ENCODE peak calls at places on chromosomes 1 and 21, in eight cellular contexts. Z is CD4-positive, alpha-beta T cell; C is foreskin keratinocyte; Q is uterus; E is fibroblast of lung; T is AG04450; O is H9; A is endothelial cell of umbilical vein. S is an unnamed sample. For H3K27me3, the result is how much of the 10 kb centered on the place peaks cover.

GRCh38 chr1:93669369-93669768 is 12.3 kb downstream of the BCAR3 start:
- DNase-seq in Z (no peak), C (no peak), Q (no peak), E (no peak), T (no peak), O (no peak), A (peak), S (no peak)

GRCh38 chr1:2413495-2414296 is 1.3 kb upstream of the PEX10 start:
- DNase-seq in Z (no peak), C (no peak), Q (peak), E (no peak), T (no peak), O (peak), A (no peak), S (peak)

GRCh38 chr21:34123609-34124008 is 50.2 kb downstream of the MRPS6 start:
- DNase-seq in Z (no peak), C (no peak), Q (no peak), E (no peak), T (no peak), O (no peak), A (no peak), S (no peak)

GRCh38 chr1:183600136-183600535 is 9.9 kb upstream of the NCF2 start:
- DNase-seq in Z (no peak), C (peak), Q (no peak), E (peak), T (peak), O (no peak), A (no peak), S (no peak)

GRCh38 chr1:65253800-65254319 is 55.5 kb upstream of the DNAJC6 start:
- DNase-seq in Z (no peak), C (peak), Q (no peak), E (no peak), T (no peak), O (no peak), A (peak), S (no peak)

GRCh38 chr1:247905899-247906503 is 10.6 kb downstream of the OR2W3 start:
- DNase-seq in Z (no peak), C (no peak), Q (no peak), E (no peak), T (no peak), O (no peak), A (no peak), S (no peak)

GRCh38 chr21:34745557-34746255 is 76.9 kb downstream of the CLIC6 start:
- DNase-seq in Z (peak), C (peak), Q (peak), E (peak), T (peak), O (peak), A (peak), S (peak)

GRCh38 chr1:9402717-9403116 is 110.0 kb downstream of the SPSB1 start:
- DNase-seq in Z (no peak), C (no peak), Q (no peak), E (no peak), T (no peak), O (no peak), A (peak), S (no peak)

GRCh38 chr1:248926401-248927182 is 20.6 kb downstream of the PGBD2 start:
- DNase-seq in Z (no peak), C (peak), Q (no peak), E (peak), T (peak), O (no peak), A (no peak), S (no peak)

GRCh38 chr1:67468066-67468718 is 38.0 kb upstream of the SERBP1 start:
- DNase-seq in Z (no peak), C (peak), Q (no peak), E (no peak), T (no peak), O (no peak), A (peak), S (no peak)

GRCh38 chr1:88514544-88514943 is 169.5 kb upstream of the PKN2 start:
- DNase-seq in Z (no peak), C (no peak), Q (no peak), E (no peak), T (no peak), O (no peak), A (no peak), S (no peak)

GRCh38 chr1:25562101-25562927 is 18.9 kb downstream of the LDLRAP1 start:
- DNase-seq in Z (peak), C (no peak), Q (no peak), E (no peak), T (no peak), O (no peak), A (no peak), S (peak)

GRCh38 chr1:6496890-6497214 is 5.4 kb upstream of the PLEKHG5 start:
- DNase-seq in Z (no peak), C (no peak), Q (no peak), E (no peak), T (no peak), O (no peak), A (no peak), S (no peak)
- TF ChIP-seq CTCF in Z (no peak), C (no peak), Q (no peak), E (no peak), T (no peak), O (no peak), A (no peak), S (no peak)

GRCh38 chr1:907611-908451 is 15.9 kb upstream of the SAMD11 start:
- DNase-seq in Z (no peak), C (no peak), Q (no peak), E (no peak), T (no peak), O (peak), A (no peak), S (peak)
- H3K27me3 ChIP-seq in Z (under half), C (half or more), Q (under half), E (under half), T (under half), O (under half), A (under half), S (under half)

GRCh38 chr1:39407889-39408640 is 83.4 kb upstream of the BMP8A start:
- DNase-seq in Z (no peak), C (no peak), Q (no peak), E (no peak), T (no peak), O (peak), A (no peak), S (no peak)
- TF ChIP-seq CTCF in Z (no peak), C (no peak), Q (no peak), E (no peak), T (no peak), O (no peak), A (no peak), S (no peak)

GRCh38 chr1:228004887-228005462 is 1.8 kb upstream of the WNT3A start:
- DNase-seq in Z (no peak), C (no peak), Q (no peak), E (no peak), T (no peak), O (peak), A (no peak), S (no peak)

GRCh38 chr1:228004331-228004871 is 2.4 kb upstream of the WNT3A start:
- DNase-seq in Z (no peak), C (peak), Q (peak), E (no peak), T (no peak), O (peak), A (no peak), S (no peak)

GRCh38 chr1:228002792-228003191 is 4.0 kb upstream of the WNT3A start:
- DNase-seq in Z (no peak), C (no peak), Q (no peak), E (no peak), T (no peak), O (no peak), A (no peak), S (no peak)

GRCh38 chr1:228001738-228002535 is 4.9 kb upstream of the WNT3A start:
- DNase-seq in Z (no peak), C (no peak), Q (no peak), E (no peak), T (no peak), O (no peak), A (no peak), S (no peak)

DNA sequence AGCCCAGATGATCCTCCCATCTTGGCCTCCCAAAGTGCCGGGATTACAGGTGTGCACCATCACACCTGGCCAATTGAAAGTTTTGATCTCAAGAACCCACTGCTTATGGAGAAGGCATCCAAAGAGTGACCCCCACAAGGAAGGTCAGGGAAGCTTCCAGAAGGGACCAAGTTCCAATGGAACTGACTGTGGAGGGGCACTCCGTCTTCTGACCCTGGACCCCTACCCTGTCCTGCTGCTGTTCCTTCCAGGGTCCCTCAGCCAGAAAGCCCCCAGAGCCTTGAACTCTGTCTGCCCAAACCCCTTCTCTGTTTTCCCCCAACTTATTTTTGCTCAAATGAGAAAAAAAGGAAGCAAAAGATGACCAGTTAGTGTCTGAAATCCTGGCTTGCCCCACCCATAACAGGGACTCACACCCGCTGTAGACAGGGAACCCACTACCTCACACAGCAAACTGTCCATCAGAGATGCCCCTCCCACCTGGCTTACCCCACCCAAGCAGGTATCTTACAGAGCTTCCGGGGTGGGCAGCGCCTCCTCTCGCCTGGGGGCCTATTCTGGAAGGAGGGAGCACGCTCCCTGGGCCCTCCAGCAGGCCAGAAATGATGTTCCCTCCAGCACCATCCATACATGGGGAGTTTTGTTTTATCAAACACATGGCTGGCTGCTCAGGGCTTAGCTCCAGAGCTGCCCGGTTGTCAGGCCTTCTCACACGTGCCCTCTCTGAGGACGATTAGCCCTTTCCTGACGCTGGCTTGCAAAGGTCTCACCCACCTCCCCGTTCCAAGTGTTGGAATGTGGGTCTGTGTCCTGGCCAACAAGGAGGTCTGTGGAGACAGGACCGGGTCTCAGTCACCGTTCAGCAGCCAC is 3.1 kb upstream of the WNT3A start:
- DNase-seq in Z (no peak), C (no peak), Q (no peak), E (no peak), T (no peak), O (no peak), A (no peak), S (no peak)
- H3K27me3 ChIP-seq in Z (half or more), C (under half), Q (under half), E (under half), T (under half), O (half or more), A (under half), S (under half)